ENCODE peak calls at places on chromosomes 7 and 10, in seven cellular contexts. G, W, X, R, I, A and L are unnamed samples.

GRCh38 chr10:31657471-31657844 is 271.2 kb downstream of the ARHGAP12 start:
- DNase-seq in G (no peak), W (no peak), X (no peak), R (no peak), I (no peak), A (no peak), L (no peak)

GRCh38 chr7:27239780-27240731 is 2.5 kb upstream of the EVX1 start:
- DNase-seq in G (peak), W (no peak), X (no peak), R (no peak), I (no peak), A (no peak), L (no peak)

GRCh38 chr7:37915438-37915837 is 1.2 kb downstream of the SFRP4 start:
- DNase-seq in G (no peak), W (peak), X (peak), R (no peak), I (no peak), A (no peak), L (no peak)

GRCh38 chr10:27457261-27457945 is 46.7 kb upstream of the RAB18 start:
- DNase-seq in G (no peak), W (no peak), X (no peak), R (no peak), I (no peak), A (no peak), L (no peak)

GRCh38 chr7:33804261-33804660 is 101.1 kb upstream of the BMPER start:
- DNase-seq in G (no peak), W (no peak), X (no peak), R (no peak), I (no peak), A (no peak), L (no peak)

GRCh38 chr10:103616705-103617361 is 123.3 kb downstream of the NEURL1 start:
- DNase-seq in G (no peak), W (no peak), X (peak), R (no peak), I (peak), A (peak), L (no peak)

GRCh38 chr10:26025500-26025899 is 91.5 kb downstream of the MYO3A start:
- DNase-seq in G (no peak), W (no peak), X (no peak), R (no peak), I (no peak), A (no peak), L (no peak)

GRCh38 chr7:128444242-128444641 is 11.4 kb upstream of the HILPDA start:
- DNase-seq in G (no peak), W (no peak), X (no peak), R (no peak), I (no peak), A (peak), L (no peak)

GRCh38 chr7:12759112-12759511 is 71.7 kb downstream of the ARL4A start:
- DNase-seq in G (no peak), W (no peak), X (no peak), R (no peak), I (no peak), A (no peak), L (no peak)

GRCh38 chr7:29297194-29297890 is 102.8 kb downstream of the CHN2 start:
- DNase-seq in G (peak), W (no peak), X (no peak), R (no peak), I (no peak), A (no peak), L (no peak)

GRCh38 chr10:17518338-17518737 is 63.9 kb upstream of the ST8SIA6 start:
- DNase-seq in G (no peak), W (no peak), X (no peak), R (no peak), I (no peak), A (no peak), L (no peak)

GRCh38 chr7:33195264-33195663 is 65.9 kb downstream of the BBS9 start:
- DNase-seq in G (no peak), W (peak), X (no peak), R (no peak), I (no peak), A (no peak), L (no peak)

GRCh38 chr7:151599401-151600227 is 79.9 kb upstream of the RHEB start:
- DNase-seq in G (no peak), W (peak), X (peak), R (no peak), I (no peak), A (no peak), L (no peak)

GRCh38 chr10:359093-359492 is 223.8 kb downstream of the ZMYND11 start:
- DNase-seq in G (no peak), W (no peak), X (no peak), R (no peak), I (no peak), A (no peak), L (no peak)

GRCh38 chr10:359762-360161 is 224.5 kb downstream of the ZMYND11 start:
- DNase-seq in G (no peak), W (no peak), X (no peak), R (no peak), I (no peak), A (no peak), L (no peak)

GRCh38 chr10:357201-357950 is 222.1 kb downstream of the ZMYND11 start:
- DNase-seq in G (no peak), W (no peak), X (no peak), R (no peak), I (no peak), A (no peak), L (no peak)

GRCh38 chr10:354901-355617 is 219.8 kb downstream of the ZMYND11 start:
- DNase-seq in G (no peak), W (no peak), X (no peak), R (no peak), I (no peak), A (no peak), L (no peak)

GRCh38 chr10:356452-356851 is 221.2 kb downstream of the ZMYND11 start:
- DNase-seq in G (no peak), W (no peak), X (no peak), R (no peak), I (no peak), A (no peak), L (no peak)
- TF ChIP-seq CTCF in G (no peak), W (no peak), X (no peak), R (no peak), I (no peak), A (no peak), L (no peak)

DNA sequence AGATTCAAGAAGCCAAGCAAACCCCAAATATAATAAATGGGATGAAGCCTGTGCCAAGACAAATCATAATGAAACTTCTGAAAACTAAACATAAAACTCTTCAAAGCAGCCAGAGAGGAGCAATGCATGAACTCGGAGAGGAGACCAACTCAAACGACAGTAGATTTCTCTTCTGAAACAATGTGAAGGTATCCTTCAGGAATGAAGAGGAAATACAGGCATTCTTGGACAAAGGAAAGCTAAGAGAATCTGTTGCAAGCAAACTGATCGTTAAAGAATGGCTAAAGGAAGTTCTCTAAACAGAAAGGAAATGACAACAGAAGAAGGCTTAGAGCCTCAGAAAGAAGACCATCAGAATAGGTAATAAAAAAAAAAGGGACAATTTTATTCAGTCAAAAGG is 6.6 kb downstream of the GNA12 start:
- DNase-seq in G (no peak), W (no peak), X (no peak), R (no peak), I (no peak), A (no peak), L (no peak)
- TF ChIP-seq CTCF in G (no peak), W (no peak), X (no peak), R (no peak), I (no peak), A (no peak), L (no peak)

DNA sequence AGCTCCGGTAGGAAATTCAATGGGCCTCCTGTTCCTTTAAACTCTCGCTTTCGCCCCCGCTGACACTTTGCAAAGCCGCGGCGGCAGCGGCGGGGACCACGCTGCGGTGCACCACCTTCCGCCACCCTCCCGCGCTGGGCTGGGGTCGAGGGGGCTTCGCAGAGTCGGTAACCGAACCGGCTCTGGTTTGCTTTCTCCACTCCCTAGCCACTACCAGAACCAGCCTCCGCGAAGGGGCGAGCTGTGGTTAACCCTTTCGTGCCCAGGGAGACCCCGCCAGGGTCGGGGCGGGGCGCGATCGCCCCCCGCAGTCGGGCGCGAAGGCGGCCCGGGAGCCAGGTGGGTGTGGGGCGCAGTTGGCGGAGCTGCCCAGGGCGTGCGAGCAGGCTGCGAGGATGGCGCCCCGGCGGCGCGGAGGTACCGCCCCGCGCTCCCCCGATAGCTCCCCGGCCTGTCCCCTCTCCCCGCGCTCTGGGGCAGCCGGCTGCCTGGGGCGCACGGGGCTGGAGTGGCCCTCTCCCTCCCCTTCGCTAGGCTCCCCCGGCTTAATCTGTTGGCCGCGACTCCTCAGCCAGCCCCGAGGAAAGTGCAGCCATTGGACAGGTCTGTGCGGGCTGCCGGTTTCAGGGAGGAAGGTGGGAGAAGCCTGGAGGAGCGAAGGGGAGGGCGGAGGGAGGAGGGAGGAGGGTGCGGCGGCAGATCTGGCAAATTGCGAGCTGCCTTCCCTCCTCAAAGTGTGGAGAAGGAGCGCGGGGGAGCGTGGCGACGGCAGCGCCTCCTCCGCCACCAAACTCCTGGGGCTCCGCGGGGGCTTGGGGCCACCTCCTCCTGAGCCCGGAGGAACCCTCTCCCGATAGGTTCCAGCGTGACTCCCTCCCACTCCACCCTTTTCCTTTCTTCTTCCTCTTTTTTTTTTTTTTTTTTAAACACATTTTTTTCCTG is 483 bp upstream of the PLXDC2 start:
- DNase-seq in G (peak), W (peak), X (peak), R (peak), I (peak), A (peak), L (peak)
- TF ChIP-seq CTCF in G (no peak), W (no peak), X (no peak), R (no peak), I (no peak), A (no peak), L (no peak)

GRCh38 chr7:90455163-90456030 is 14.0 kb upstream of the PTTG1IP2 start:
- DNase-seq in G (no peak), W (peak), X (peak), R (no peak), I (no peak), A (no peak), L (no peak)

GRCh38 chr7:90459888-90460287 is 9.6 kb upstream of the PTTG1IP2 start:
- DNase-seq in G (no peak), W (no peak), X (no peak), R (no peak), I (no peak), A (no peak), L (no peak)

GRCh38 chr7:90461216-90461615 is 8.2 kb upstream of the PTTG1IP2 start:
- DNase-seq in G (no peak), W (no peak), X (no peak), R (no peak), I (no peak), A (no peak), L (no peak)

GRCh38 chr7:90453931-90454330 is 15.5 kb upstream of the PTTG1IP2 start:
- DNase-seq in G (no peak), W (no peak), X (no peak), R (no peak), I (no peak), A (no peak), L (no peak)

DNA sequence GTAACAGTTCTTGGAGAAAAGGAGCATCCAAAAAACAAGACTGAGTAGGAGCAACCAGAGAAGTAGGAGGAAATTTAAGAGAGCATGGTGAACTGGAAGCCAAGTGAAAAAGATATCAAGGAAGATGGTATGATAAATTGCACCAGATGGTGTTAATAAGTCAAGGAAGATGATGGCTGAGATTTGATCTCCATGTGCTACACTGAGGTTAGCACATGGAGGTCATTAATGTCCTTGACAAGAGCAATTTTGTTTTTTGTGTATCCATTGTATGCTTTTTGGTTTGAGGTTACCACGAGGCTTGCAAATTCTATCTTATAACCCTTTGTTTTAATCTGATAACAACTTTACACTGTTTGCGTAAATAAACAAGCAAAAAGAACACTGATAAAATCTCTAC is 11.3 kb upstream of the PTTG1IP2 start:
- DNase-seq in G (no peak), W (no peak), X (no peak), R (no peak), I (no peak), A (no peak), L (no peak)
- TF ChIP-seq CTCF in G (no peak), W (no peak), X (no peak), R (no peak), I (no peak), A (no peak), L (no peak)

DNA sequence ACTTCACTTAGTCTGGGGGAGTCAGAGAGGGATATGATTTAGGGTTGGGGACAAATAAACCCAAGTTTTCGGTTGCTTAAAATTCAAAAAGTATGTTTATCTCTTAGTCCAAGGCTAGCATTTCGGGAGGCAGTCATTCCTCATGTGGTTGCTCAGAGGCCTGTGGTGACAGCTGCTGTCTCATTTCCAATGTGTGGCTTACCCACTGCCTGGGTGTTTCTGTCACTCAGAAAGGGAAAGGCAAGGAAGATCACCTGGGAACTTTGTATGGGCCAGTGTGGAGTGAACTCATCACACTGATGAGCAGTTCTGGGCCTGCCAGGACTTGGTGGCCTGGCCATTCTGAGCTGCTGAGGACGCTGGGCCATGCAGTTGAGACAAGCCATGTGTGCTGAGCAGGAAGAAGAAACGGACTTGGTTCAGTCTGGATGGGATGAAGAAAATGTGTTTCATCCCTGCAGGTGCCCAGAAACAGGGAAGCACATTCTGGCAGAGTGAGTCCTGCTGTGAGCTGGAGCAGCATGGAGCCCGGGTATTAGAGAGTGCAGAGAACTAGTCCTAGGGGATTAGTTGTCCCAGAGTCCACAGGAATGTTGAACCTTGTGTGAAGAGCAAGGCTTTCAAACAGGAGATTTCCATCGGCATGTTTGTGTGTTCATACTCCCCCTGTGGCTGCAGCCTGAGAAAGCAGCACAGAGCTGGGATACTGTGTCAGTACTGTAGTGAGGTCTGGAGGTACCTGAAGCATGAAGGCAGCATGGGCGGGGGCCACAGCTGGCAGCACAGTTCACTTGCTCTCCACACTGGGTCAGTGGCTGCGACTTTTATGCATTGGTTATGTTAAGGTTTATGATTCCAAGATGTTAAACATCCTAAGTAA is 211.1 kb upstream of the IGFBP3 start:
- DNase-seq in G (peak), W (no peak), X (no peak), R (no peak), I (no peak), A (no peak), L (no peak)
- TF ChIP-seq CTCF in G (peak), W (peak), X (no peak), R (no peak), I (no peak), A (no peak), L (no peak)

DNA sequence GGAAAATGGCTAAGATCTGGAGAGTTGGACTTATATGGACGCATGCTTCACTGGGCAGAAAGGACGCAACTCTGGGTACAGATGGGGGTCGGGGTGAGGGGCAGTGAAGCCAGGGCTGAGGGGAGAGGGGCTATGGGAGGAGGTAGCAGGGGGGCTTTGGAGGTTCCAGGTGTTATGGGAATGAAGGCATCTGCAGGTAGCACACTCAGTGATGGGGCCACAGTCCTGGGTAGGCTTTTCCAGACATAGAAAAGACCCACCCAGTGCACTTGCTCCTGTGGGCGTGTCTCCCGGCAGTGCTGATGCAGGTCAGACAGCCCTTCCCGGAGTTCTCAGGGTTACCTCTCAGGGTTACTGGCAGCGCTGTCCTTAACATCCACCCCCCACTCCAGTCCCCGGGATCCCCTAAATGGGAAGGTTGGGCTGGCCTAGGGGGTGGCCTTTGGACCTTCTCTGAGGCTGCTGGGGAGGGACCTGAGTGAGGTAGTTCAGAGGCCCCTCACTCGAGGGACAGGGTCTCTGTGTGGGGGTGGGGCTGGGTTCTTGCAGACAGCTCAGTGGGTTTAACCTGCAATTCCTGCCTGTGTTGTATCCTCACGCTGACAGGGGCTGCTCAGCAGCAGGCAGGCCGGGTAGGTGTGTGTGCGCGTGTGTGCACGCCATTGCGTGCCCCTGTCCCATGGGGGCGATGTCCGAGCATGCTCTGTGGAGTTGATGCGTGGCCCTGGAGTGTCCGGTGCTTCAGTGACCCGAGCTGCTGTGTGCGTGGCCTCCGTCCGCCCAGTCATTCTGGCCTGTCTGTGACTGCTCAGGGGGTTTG is 6.2 kb downstream of the ZYX start:
- DNase-seq in G (peak), W (no peak), X (no peak), R (peak), I (no peak), A (peak), L (no peak)
- TF ChIP-seq CTCF in G (peak), W (peak), X (no peak), R (no peak), I (no peak), A (no peak), L (no peak)

DNA sequence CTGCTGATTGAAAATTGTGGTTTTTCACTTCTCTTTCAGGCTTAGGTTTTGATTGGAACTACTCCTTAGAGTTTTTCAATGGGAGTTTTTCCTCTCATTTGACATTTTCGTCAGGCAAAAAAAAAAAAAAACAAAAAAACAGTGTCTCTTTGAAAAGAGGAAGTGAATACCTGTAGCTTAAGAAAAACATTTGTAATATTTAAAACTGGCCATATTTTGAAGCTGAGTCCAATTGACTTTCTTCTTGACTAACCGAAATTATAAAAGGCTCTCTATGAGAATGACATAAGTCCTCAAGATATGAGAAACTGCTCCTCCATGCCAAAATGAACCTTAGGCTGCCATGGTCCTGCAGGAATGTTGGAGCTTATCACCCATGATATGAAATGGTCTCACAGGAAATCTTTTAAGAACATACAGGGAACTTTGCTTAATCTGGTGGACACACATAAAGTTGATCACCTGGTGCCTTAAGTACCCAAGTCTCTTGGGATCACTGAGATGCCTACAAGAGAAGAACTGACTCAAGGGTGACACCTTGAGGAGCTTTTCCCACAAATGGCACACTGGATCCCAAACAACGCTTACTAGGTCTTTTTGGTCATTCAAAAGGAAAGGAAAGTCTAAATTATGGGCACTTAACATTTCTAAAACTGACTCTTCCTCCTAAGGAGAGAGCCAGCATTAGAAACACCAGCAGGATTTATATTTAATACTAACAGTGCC is 263.4 kb downstream of the CDC14C start:
- DNase-seq in G (no peak), W (no peak), X (no peak), R (no peak), I (no peak), A (no peak), L (no peak)
- TF ChIP-seq CTCF in G (peak), W (no peak), X (no peak), R (no peak), I (no peak), A (no peak), L (no peak)